ENCODE peak calls at places on chromosomes 13 and 19, in six cellular contexts. K, Q, Y, I, W and B are unnamed samples.

GRCh38 chr13:37682496-37682895 is 83.9 kb upstream of the POSTN start:
- DNase-seq in K (no peak), Q (no peak), Y (no peak), I (no peak), W (no peak), B (no peak)

GRCh38 chr13:100210966-100211710 is 122.2 kb downstream of the PCCA start:
- DNase-seq in K (peak), Q (no peak), Y (no peak), I (no peak), W (no peak), B (no peak)

GRCh38 chr13:32594339-32594738 is 8.1 kb downstream of the PDS5B start:
- DNase-seq in K (peak), Q (no peak), Y (no peak), I (no peak), W (no peak), B (no peak)

GRCh38 chr19:51690359-51691121 is 2.6 kb upstream of the SPACA6 start:
- DNase-seq in K (peak), Q (peak), Y (peak), I (peak), W (peak), B (peak)

GRCh38 chr13:110853235-110853721 is 61.6 kb downstream of the ANKRD10 start:
- DNase-seq in K (peak), Q (no peak), Y (peak), I (peak), W (no peak), B (no peak)

GRCh38 chr13:106163426-106163825 is 372.0 kb downstream of the EFNB2 start:
- DNase-seq in K (no peak), Q (no peak), Y (no peak), I (no peak), W (no peak), B (no peak)

GRCh38 chr13:48586591-48587103 is 53.8 kb upstream of the RCBTB2 start:
- DNase-seq in K (peak), Q (no peak), Y (no peak), I (peak), W (no peak), B (no peak)

GRCh38 chr13:93862259-93862658 is 617.2 kb downstream of the DCT start:
- DNase-seq in K (peak), Q (no peak), Y (no peak), I (no peak), W (no peak), B (no peak)

GRCh38 chr13:27338816-27339215 is 68.2 kb downstream of the RASL11A start:
- DNase-seq in K (no peak), Q (no peak), Y (no peak), I (no peak), W (no peak), B (no peak)

GRCh38 chr13:42355118-42355840 is 83.3 kb downstream of the AKAP11 start:
- DNase-seq in K (no peak), Q (no peak), Y (no peak), I (no peak), W (no peak), B (no peak)

GRCh38 chr13:66513728-66514127 is 716.4 kb downstream of the PCDH9 start:
- DNase-seq in K (peak), Q (no peak), Y (no peak), I (no peak), W (no peak), B (no peak)

GRCh38 chr19:55590621-55591020 is 8.7 kb downstream of the FIZ1 start:
- DNase-seq in K (peak), Q (no peak), Y (no peak), I (no peak), W (no peak), B (no peak)

GRCh38 chr13:109593230-109593629 is 193.2 kb downstream of the IRS2 start:
- DNase-seq in K (no peak), Q (no peak), Y (no peak), I (no peak), W (no peak), B (no peak)

GRCh38 chr13:97306646-97307045 is 84.5 kb downstream of the MBNL2 start:
- DNase-seq in K (peak), Q (no peak), Y (no peak), I (no peak), W (no peak), B (no peak)

GRCh38 chr19:15788594-15789270 is 1.3 kb downstream of the OR10H5 start:
- DNase-seq in K (no peak), Q (no peak), Y (no peak), I (no peak), W (no peak), B (no peak)

GRCh38 chr13:43257765-43258164 is 234.4 kb downstream of the DNAJC15 start:
- DNase-seq in K (no peak), Q (no peak), Y (no peak), I (no peak), W (no peak), B (no peak)

GRCh38 chr13:114153485-114154080 is 21.2 kb upstream of the RASA3 start:
- DNase-seq in K (no peak), Q (no peak), Y (no peak), I (no peak), W (no peak), B (no peak)

GRCh38 chr13:45731455-45731854 is 29.3 kb downstream of the CBY2 start:
- DNase-seq in K (no peak), Q (no peak), Y (no peak), I (no peak), W (no peak), B (no peak)

GRCh38 chr13:93079294-93079693 is 147.3 kb upstream of the GPC6 start:
- DNase-seq in K (peak), Q (peak), Y (no peak), I (no peak), W (no peak), B (no peak)

GRCh38 chr13:112132619-112133018 is 65.7 kb downstream of the SOX1 start:
- DNase-seq in K (no peak), Q (no peak), Y (no peak), I (no peak), W (no peak), B (no peak)

GRCh38 chr13:89383891-89384290 is 1712.7 kb downstream of the SLITRK5 start:
- DNase-seq in K (no peak), Q (no peak), Y (no peak), I (no peak), W (no peak), B (no peak)

GRCh38 chr19:3682741-3683404 is 17.4 kb downstream of the PIP5K1C start:
- DNase-seq in K (peak), Q (no peak), Y (peak), I (peak), W (no peak), B (no peak)

GRCh38 chr19:16581971-16582343 is 9.7 kb upstream of the SLC35E1 start:
- DNase-seq in K (no peak), Q (peak), Y (peak), I (no peak), W (no peak), B (no peak)

GRCh38 chr19:4066176-4066606 is 508 bp downstream of the ZBTB7A start:
- DNase-seq in K (no peak), Q (no peak), Y (peak), I (no peak), W (no peak), B (no peak)

GRCh38 chr13:60143775-60144174 is 20.0 kb downstream of the DIAPH3 start:
- DNase-seq in K (no peak), Q (no peak), Y (no peak), I (no peak), W (no peak), B (no peak)

GRCh38 chr13:93751117-93751516 is 524.5 kb downstream of the GPC6 start:
- DNase-seq in K (no peak), Q (no peak), Y (no peak), I (no peak), W (no peak), B (no peak)

GRCh38 chr19:49315111-49315510 is 9.9 kb downstream of the SLC6A16 start:
- DNase-seq in K (no peak), Q (no peak), Y (no peak), I (no peak), W (no peak), B (no peak)

GRCh38 chr19:13953021-13953531 is 767 bp downstream of the DCAF15 start:
- DNase-seq in K (peak), Q (peak), Y (no peak), I (no peak), W (no peak), B (peak)

GRCh38 chr19:4976412-4977298 is 7.7 kb downstream of the KDM4B start:
- DNase-seq in K (peak), Q (peak), Y (peak), I (peak), W (peak), B (peak)

GRCh38 chr19:48815870-48816501 is 5.2 kb upstream of the BCAT2 start:
- DNase-seq in K (no peak), Q (peak), Y (no peak), I (no peak), W (no peak), B (no peak)

GRCh38 chr13:75566658-75567057 is 17.1 kb downstream of the UCHL3 start:
- DNase-seq in K (peak), Q (peak), Y (no peak), I (no peak), W (no peak), B (no peak)

GRCh38 chr13:77701305-77701704 is 3.8 kb downstream of the SLAIN1 start:
- DNase-seq in K (no peak), Q (no peak), Y (no peak), I (no peak), W (no peak), B (no peak)

GRCh38 chr13:46535002-46535401 is 18.0 kb upstream of the LRCH1 start:
- DNase-seq in K (no peak), Q (no peak), Y (no peak), I (no peak), W (no peak), B (no peak)

DNA sequence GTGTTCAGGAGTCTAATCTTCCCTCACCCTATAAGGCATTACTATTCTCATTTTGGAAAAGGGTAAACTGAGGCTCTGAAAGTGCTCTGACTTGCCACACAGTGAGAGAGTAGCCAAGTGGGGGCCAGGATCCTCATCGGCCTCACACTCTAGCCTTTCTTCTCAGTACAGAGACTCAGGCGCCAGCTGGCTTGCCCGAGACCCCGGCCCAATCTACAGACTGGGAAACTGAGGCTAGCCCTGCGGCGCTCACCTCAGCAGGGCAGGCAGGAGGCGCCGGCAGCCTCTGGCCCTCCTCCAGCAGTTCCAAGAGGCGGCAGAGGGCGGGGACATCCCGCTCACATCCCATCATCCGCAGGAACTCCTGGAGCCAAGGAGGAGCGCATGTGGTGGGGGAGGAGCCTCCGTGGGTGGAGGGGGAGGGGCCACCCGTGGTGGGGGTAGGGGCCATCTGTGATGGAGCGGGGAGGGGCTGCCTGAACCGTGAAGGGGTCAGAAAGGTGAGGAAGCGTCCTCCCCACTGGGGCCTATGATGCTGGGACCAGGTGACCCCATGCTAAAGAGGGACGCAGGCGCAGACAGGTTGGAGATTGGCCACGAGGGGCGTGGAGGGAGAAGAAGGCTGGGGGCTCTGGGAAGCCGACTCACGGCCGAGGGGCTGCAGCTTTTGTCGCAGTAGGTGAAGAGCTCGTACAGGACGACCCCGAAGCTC is 8.7 kb upstream of the INSL3 start:
- DNase-seq in K (peak), Q (no peak), Y (no peak), I (no peak), W (no peak), B (no peak)
- H3K4me3 ChIP-seq in K (peak), Q (no peak), Y (no peak), I (peak), W (peak), B (peak)

DNA sequence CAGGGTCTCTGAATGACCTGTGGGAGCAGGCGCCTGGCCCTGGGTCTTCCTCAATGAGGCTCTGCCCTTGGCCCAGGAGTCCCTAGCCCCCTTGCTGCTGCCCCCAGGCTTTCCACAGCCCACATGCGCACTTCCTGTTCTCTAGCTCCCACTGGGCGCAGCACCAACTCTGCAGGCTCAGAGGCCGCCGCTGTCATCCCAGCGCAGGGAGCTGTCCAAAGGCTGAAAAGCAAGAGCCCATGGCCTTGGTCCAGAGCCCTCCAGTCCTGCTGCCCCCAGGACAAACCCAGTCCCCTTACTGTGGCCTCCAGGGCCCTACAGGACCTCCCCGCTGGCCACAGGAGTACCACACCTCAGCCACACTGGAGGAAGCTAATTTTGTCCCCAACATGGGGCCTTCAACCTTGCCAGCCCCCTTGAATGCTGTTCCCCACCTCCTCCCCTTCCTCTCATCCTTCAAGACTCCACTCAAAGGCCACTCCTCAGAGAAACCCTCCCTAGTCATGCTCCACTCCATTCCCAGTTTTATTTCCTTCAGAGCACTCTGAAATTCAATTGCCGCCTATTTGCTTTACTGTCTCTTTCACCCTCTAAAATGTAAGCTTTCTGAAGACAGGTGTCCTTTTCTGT is 8.0 kb upstream of the POU2F2 start:
- DNase-seq in K (peak), Q (peak), Y (no peak), I (no peak), W (no peak), B (no peak)
- TF ChIP-seq CTCF in K (peak), Q (no peak), Y (no peak), I (no peak), W (no peak), B (no peak)

DNA sequence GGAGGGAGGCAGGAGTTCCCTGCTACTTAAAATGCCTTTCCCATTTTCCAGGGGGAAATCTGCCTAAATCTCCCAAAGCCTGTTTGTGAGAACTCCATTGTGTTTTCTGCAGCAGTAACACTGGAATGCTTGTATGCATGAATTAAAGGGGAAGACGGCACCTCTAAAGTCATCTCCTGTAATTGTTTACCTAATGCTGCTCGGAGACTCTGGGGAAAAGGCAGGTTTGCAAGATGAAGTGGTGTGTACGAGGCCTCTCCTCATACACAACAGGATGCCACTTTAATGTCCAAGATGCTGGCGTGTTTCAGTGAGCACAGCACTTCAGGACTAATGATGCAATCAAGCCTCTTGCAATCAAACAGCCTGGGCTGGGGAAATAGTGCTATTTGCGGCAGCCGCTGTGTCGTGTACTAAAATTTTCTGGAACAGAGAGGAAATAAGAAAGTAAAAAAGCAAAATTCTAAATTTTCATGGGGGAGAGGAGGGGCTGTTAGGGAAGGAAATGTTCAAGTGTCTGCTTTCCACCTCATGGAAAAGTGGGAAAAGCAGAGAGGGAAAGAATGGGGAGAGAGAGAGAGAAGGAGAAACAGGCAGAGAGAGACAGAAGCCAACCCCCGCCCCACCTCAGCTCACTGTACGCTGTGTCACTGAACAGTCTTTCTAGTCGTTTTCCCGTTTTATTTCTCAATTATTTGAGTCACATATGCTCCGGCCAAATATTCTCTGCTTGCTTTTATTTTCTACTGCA is 32.9 kb downstream of the TSHZ3 start:
- DNase-seq in K (peak), Q (no peak), Y (no peak), I (peak), W (no peak), B (no peak)
- H3K4me3 ChIP-seq in K (no peak), Q (no peak), Y (no peak), I (no peak), W (peak), B (no peak)

GRCh38 chr19:1173845-1174809 is at the start of gene SBNO2:
- DNase-seq in K (peak), Q (peak), Y (peak), I (peak), W (no peak), B (peak)

GRCh38 chr19:1181606-1182005 is 7.5 kb upstream of the SBNO2 start:
- DNase-seq in K (no peak), Q (peak), Y (peak), I (no peak), W (no peak), B (no peak)

GRCh38 chr19:1175020-1175419 is 952 bp upstream of the SBNO2 start:
- DNase-seq in K (no peak), Q (no peak), Y (no peak), I (no peak), W (no peak), B (no peak)

GRCh38 chr19:1173160-1173844 is 766 bp downstream of the SBNO2 start:
- DNase-seq in K (no peak), Q (no peak), Y (peak), I (peak), W (no peak), B (peak)

GRCh38 chr19:1177322-1178114 is 3.5 kb upstream of the SBNO2 start:
- DNase-seq in K (peak), Q (peak), Y (peak), I (no peak), W (peak), B (no peak)
- TF ChIP-seq CTCF in K (peak), Q (peak), Y (no peak), I (no peak), W (peak), B (no peak)

GRCh38 chr13:69948016-69948415 is 159.6 kb upstream of the ATXN8OS start:
- DNase-seq in K (no peak), Q (no peak), Y (no peak), I (no peak), W (no peak), B (no peak)
- H3K4me3 ChIP-seq in K (no peak), Q (no peak), Y (no peak), I (no peak), W (no peak), B (no peak)

GRCh38 chr19:54478677-54479266 is 5.7 kb upstream of the CDC42EP5 start:
- DNase-seq in K (peak), Q (peak), Y (no peak), I (no peak), W (no peak), B (no peak)
- TF ChIP-seq CTCF in K (peak), Q (peak), Y (peak), I (peak), W (peak), B (no peak)